ENCODE peak calls at places on chromosomes 11 and 22, in ten cellular contexts. F, J, U, Z, H, X, O, T, A and Q are unnamed samples.

GRCh38 chr11:126104420-126104819 is 41.8 kb upstream of the CDON start:
- DNase-seq in F (no peak), J (no peak), U (peak), Z (no peak), H (no peak), X (no peak), O (no peak), T (no peak), A (no peak), Q (no peak)

GRCh38 chr11:102111011-102111786 is 952 bp downstream of the YAP1 start:
- DNase-seq in F (peak), J (peak), U (peak), Z (peak), H (peak), X (peak), O (peak), T (peak), A (peak), Q (peak)

GRCh38 chr11:57349491-57350274 is 11.5 kb downstream of the P2RX3 start:
- DNase-seq in F (peak), J (peak), U (peak), Z (peak), H (no peak), X (peak), O (peak), T (peak), A (peak), Q (peak)

GRCh38 chr11:34405079-34405858 is 33.5 kb upstream of the CAT start:
- DNase-seq in F (peak), J (peak), U (peak), Z (no peak), H (peak), X (peak), O (no peak), T (peak), A (no peak), Q (peak)

GRCh38 chr22:30596886-30597285 is 5.2 kb upstream of the PES1 start:
- DNase-seq in F (no peak), J (no peak), U (no peak), Z (no peak), H (no peak), X (no peak), O (no peak), T (no peak), A (no peak), Q (no peak)

GRCh38 chr11:2096919-2097301 is 42.3 kb downstream of the IGF2 start:
- DNase-seq in F (peak), J (peak), U (no peak), Z (no peak), H (no peak), X (no peak), O (no peak), T (no peak), A (no peak), Q (peak)

GRCh38 chr11:119361056-119361787 is 14.7 kb upstream of the MFRP start:
- DNase-seq in F (peak), J (peak), U (peak), Z (no peak), H (peak), X (peak), O (no peak), T (peak), A (peak), Q (peak)

GRCh38 chr22:36563444-36563843 is 34.5 kb upstream of the EIF3D start:
- DNase-seq in F (no peak), J (no peak), U (no peak), Z (no peak), H (no peak), X (no peak), O (no peak), T (no peak), A (no peak), Q (no peak)

GRCh38 chr22:24685804-24686203 is 82.8 kb downstream of the GGT1 start:
- DNase-seq in F (no peak), J (no peak), U (no peak), Z (no peak), H (no peak), X (no peak), O (no peak), T (no peak), A (no peak), Q (peak)

GRCh38 chr11:126140932-126141291 is 70.5 kb downstream of the RPUSD4 start:
- DNase-seq in F (peak), J (peak), U (peak), Z (no peak), H (no peak), X (peak), O (no peak), T (peak), A (no peak), Q (peak)

GRCh38 chr11:115098037-115098436 is 406.2 kb downstream of the CADM1 start:
- DNase-seq in F (no peak), J (no peak), U (no peak), Z (no peak), H (no peak), X (no peak), O (no peak), T (no peak), A (no peak), Q (no peak)

GRCh38 chr11:2825886-2826678 is 59.5 kb downstream of the CDKN1C start:
- DNase-seq in F (peak), J (peak), U (peak), Z (no peak), H (peak), X (peak), O (no peak), T (peak), A (no peak), Q (peak)